ENCODE peak calls at places on chromosomes 12 and 14, in ten cellular contexts. D is NCI-H2081, R is Calu3, G is NB4, P is heart left ventricle, F is bronchial epithelial cell, Y is MV-4-11, U is EL, E is fibroblast of pulmonary artery, O is islet precursor cell. H is an unnamed sample.

GRCh38 chr14:37870947-37871346 is 275.5 kb downstream of the TTC6 start:
- DNase-seq in D (no peak), R (no peak), G (no peak), P (no peak), F (peak; percentile 18), Y (no peak), U (no peak), E (no peak), O (no peak), H (no peak)

GRCh38 chr12:109951136-109951535 is 45.0 kb downstream of the GIT2 start:
- DNase-seq in D (no peak), R (peak; percentile 12), G (no peak), P (no peak), F (no peak), Y (no peak), U (peak; percentile 93), E (peak; percentile 81), O (no peak), H (peak; percentile 86)

GRCh38 chr14:80202888-80203562 is 8.3 kb downstream of the DIO2 start:
- DNase-seq in D (no peak), R (peak; percentile 12), G (peak; percentile 55), P (no peak), F (peak; percentile 6), Y (peak; percentile 3), U (no peak), E (peak; percentile 11), O (peak; percentile 74), H (no peak)

GRCh38 chr12:122665349-122665748 is 37.8 kb downstream of the HCAR2 start:
- DNase-seq in D (no peak), R (no peak), G (no peak), P (no peak), F (no peak), Y (peak; percentile 18), U (no peak), E (no peak), O (no peak), H (no peak)

GRCh38 chr12:104050436-104050835 is 449 bp upstream of the GLT8D2 start:
- DNase-seq in D (no peak), R (no peak), G (no peak), P (no peak), F (no peak), Y (no peak), U (peak; percentile 23), E (no peak), O (no peak), H (no peak)

GRCh38 chr12:124470806-124471205 is 96.6 kb downstream of the NCOR2 start:
- DNase-seq in D (no peak), R (no peak), G (no peak), P (peak; percentile 15), F (no peak), Y (no peak), U (no peak), E (no peak), O (no peak), H (no peak)

GRCh38 chr14:26032348-26032747 is 565.5 kb downstream of the NOVA1 start:
- DNase-seq in D (no peak), R (no peak), G (no peak), P (no peak), F (no peak), Y (no peak), U (no peak), E (no peak), O (no peak), H (no peak)

GRCh38 chr14:79732911-79733310 is 478.4 kb downstream of the DIO2 start:
- DNase-seq in D (no peak), R (no peak), G (no peak), P (no peak), F (no peak), Y (no peak), U (peak; percentile 87), E (peak; percentile 17), O (no peak), H (peak; percentile 23)

GRCh38 chr12:71636704-71637115 is 26.9 kb downstream of the ZFC3H1 start:
- DNase-seq in D (peak; percentile 70), R (peak; percentile 38), G (peak; percentile 73), P (no peak), F (peak; percentile 72), Y (peak; percentile 57), U (peak; percentile 58), E (peak; percentile 85), O (no peak), H (peak; percentile 30)

GRCh38 chr12:112978163-112979081 is at the start of gene OAS2:
- DNase-seq in D (no peak), R (peak; percentile 67), G (peak; percentile 77), P (peak; percentile 76), F (peak; percentile 31), Y (peak; percentile 96), U (peak; percentile 96), E (peak; percentile 53), O (peak; percentile 56), H (peak; percentile 78)

GRCh38 chr12:90048918-90049317 is 340.3 kb upstream of the ATP2B1 start:
- DNase-seq in D (no peak), R (no peak), G (no peak), P (no peak), F (peak; percentile 43), Y (no peak), U (no peak), E (no peak), O (no peak), H (no peak)

GRCh38 chr12:3035815-3036702 is 41.1 kb upstream of the TSPAN9 start:
- DNase-seq in D (no peak), R (no peak), G (peak; percentile 29), P (peak; percentile 13), F (no peak), Y (no peak), U (no peak), E (peak; percentile 44), O (peak; percentile 50), H (peak; percentile 39)

GRCh38 chr12:112686373-112686772 is 105.2 kb upstream of the RPH3A start:
- DNase-seq in D (no peak), R (peak; percentile 21), G (no peak), P (no peak), F (peak; percentile 95), Y (no peak), U (peak; percentile 35), E (peak; percentile 6), O (no peak), H (no peak)

GRCh38 chr14:94536836-94537235 is 24.4 kb upstream of the SERPINA4 start:
- DNase-seq in D (no peak), R (no peak), G (peak; percentile 45), P (no peak), F (peak; percentile 25), Y (peak; percentile 43), U (peak; percentile 25), E (peak; percentile 31), O (no peak), H (no peak)

GRCh38 chr14:70181276-70181675 is 7.5 kb downstream of the SLC8A3 start:
- DNase-seq in D (no peak), R (no peak), G (no peak), P (no peak), F (no peak), Y (no peak), U (no peak), E (no peak), O (no peak), H (no peak)

GRCh38 chr12:43038991-43039390 is 449.4 kb upstream of the PRICKLE1 start:
- DNase-seq in D (no peak), R (no peak), G (no peak), P (no peak), F (no peak), Y (no peak), U (no peak), E (no peak), O (no peak), H (no peak)

GRCh38 chr14:98182385-98183055 is 1089.5 kb downstream of the BCL11B start:
- DNase-seq in D (no peak), R (no peak), G (no peak), P (no peak), F (peak; percentile 89), Y (no peak), U (no peak), E (peak; percentile 8), O (no peak), H (no peak)

GRCh38 chr12:32115404-32116104 is 8.9 kb downstream of the BICD1 start:
- DNase-seq in D (no peak), R (peak; percentile 83), G (peak; percentile 79), P (peak; percentile 89), F (peak; percentile 99), Y (peak; percentile 57), U (peak; percentile 99), E (peak; percentile 99), O (peak; percentile 75), H (peak; percentile 86)

GRCh38 chr14:105221598-105222178 is 26.6 kb upstream of the BTBD6 start:
- DNase-seq in D (no peak), R (no peak), G (no peak), P (peak; percentile 20), F (no peak), Y (no peak), U (no peak), E (no peak), O (no peak), H (no peak)

GRCh38 chr14:20681348-20682126 is 2.8 kb upstream of the RNASE4 start:
- DNase-seq in D (peak; percentile 80), R (peak; percentile 88), G (peak; percentile 84), P (peak; percentile 83), F (peak; percentile 85), Y (peak; percentile 88), U (peak; percentile 92), E (peak; percentile 92), O (peak; percentile 95), H (peak; percentile 58)

GRCh38 chr14:39266871-39267591 is 33.3 kb downstream of the MIA2 start:
- DNase-seq in D (peak; percentile 67), R (peak; percentile 76), G (peak; percentile 92), P (peak; percentile 89), F (peak; percentile 67), Y (peak; percentile 76), U (peak; percentile 86), E (peak; percentile 85), O (peak; percentile 92), H (peak; percentile 71)

GRCh38 chr12:47819902-47820630 is at the start of gene HDAC7:
- DNase-seq in D (peak; percentile 60), R (peak; percentile 45), G (peak; percentile 86), P (peak; percentile 94), F (peak; percentile 63), Y (peak; percentile 37), U (peak; percentile 87), E (peak; percentile 94), O (peak; percentile 97), H (peak; percentile 88)

GRCh38 chr12:30023186-30023585 is 239.4 kb upstream of the TMTC1 start:
- DNase-seq in D (no peak), R (no peak), G (no peak), P (no peak), F (no peak), Y (no peak), U (no peak), E (peak; percentile 10), O (no peak), H (no peak)

GRCh38 chr12:49032679-49033447 is 14.3 kb upstream of the PRKAG1 start:
- DNase-seq in D (no peak), R (no peak), G (no peak), P (no peak), F (no peak), Y (no peak), U (no peak), E (no peak), O (no peak), H (no peak)

GRCh38 chr14:69500096-69500495 is 15.6 kb downstream of the PLEKHD1 start:
- DNase-seq in D (no peak), R (no peak), G (no peak), P (no peak), F (no peak), Y (no peak), U (no peak), E (no peak), O (no peak), H (no peak)

GRCh38 chr14:76089151-76089550 is 62.6 kb upstream of the GPATCH2L start:
- DNase-seq in D (no peak), R (no peak), G (no peak), P (peak; percentile 59), F (no peak), Y (no peak), U (no peak), E (no peak), O (no peak), H (no peak)

GRCh38 chr12:26090853-26091510 is 33.9 kb downstream of the BHLHE41 start:
- DNase-seq in D (no peak), R (no peak), G (no peak), P (no peak), F (peak; percentile 65), Y (no peak), U (peak; percentile 44), E (no peak), O (peak; percentile 95), H (no peak)

GRCh38 chr12:46110220-46110700 is 119.9 kb upstream of the SCAF11 start:
- DNase-seq in D (peak; percentile 16), R (peak; percentile 52), G (no peak), P (peak; percentile 67), F (no peak), Y (no peak), U (no peak), E (no peak), O (no peak), H (no peak)